ENCODE peak calls at places on chromosomes 4 and X, in five cellular contexts. N is PC-3, X is neural progenitor cell, L is MM.1S, B is thoracic aorta. W is an unnamed sample.

GRCh38 chr4:183758735-183759447 is 99.8 kb downstream of the TRAPPC11 start:
- DNase-seq in N (no peak), X (peak; percentile 25), L (no peak), B (no peak), W (no peak)

GRCh38 chrX:10900585-10901289 is 210.4 kb upstream of the HCCS start:
- DNase-seq in N (peak; percentile 84), X (no peak), L (no peak), B (no peak), W (no peak)

GRCh38 chr4:148704291-148704690 is 262.1 kb upstream of the NR3C2 start:
- DNase-seq in N (peak; percentile 40), X (peak; percentile 12), L (no peak), B (no peak), W (no peak)

GRCh38 chr4:119683518-119683917 is 54.9 kb upstream of the PDE5A start:
- DNase-seq in N (peak; percentile 73), X (no peak), L (no peak), B (no peak), W (no peak)

GRCh38 chrX:41667631-41668030 is 21.1 kb upstream of the GPR34 start:
- DNase-seq in N (peak; percentile 43), X (no peak), L (no peak), B (no peak), W (no peak)

GRCh38 chr4:138863160-138863559 is 152.4 kb upstream of the NOCT start:
- DNase-seq in N (no peak), X (no peak), L (no peak), B (no peak), W (no peak)

GRCh38 chrX:119895843-119896326 is at the start of gene AKAP14:
- DNase-seq in N (no peak), X (no peak), L (no peak), B (no peak), W (no peak)

GRCh38 chr4:112523764-112524505 is 8.0 kb upstream of the NEUROG2 start:
- DNase-seq in N (peak; percentile 71), X (peak; percentile 95), L (peak; percentile 94), B (no peak), W (no peak)

GRCh38 chr4:147741190-147741788 is 9.4 kb downstream of the ARHGAP10 start:
- DNase-seq in N (peak; percentile 46), X (peak; percentile 31), L (no peak), B (no peak), W (no peak)

GRCh38 chrX:23373129-23373804 is 38.6 kb downstream of the PTCHD1 start:
- DNase-seq in N (peak; percentile 58), X (no peak), L (no peak), B (no peak), W (no peak)

GRCh38 chr4:69951602-69952001 is 13.9 kb downstream of the CSN2 start:
- DNase-seq in N (no peak), X (no peak), L (no peak), B (no peak), W (no peak)

GRCh38 chrX:68685722-68686683 is 38.5 kb downstream of the STARD8 start:
- DNase-seq in N (no peak), X (peak; percentile 50), L (no peak), B (no peak), W (no peak)

GRCh38 chr4:13547563-13548041 is 3.3 kb upstream of the NKX3-2 start:
- DNase-seq in N (no peak), X (peak; percentile 70), L (peak; percentile 56), B (no peak), W (no peak)

GRCh38 chr4:178165251-178165650 is 723.0 kb upstream of the AGA start:
- DNase-seq in N (peak; percentile 67), X (no peak), L (no peak), B (no peak), W (no peak)

GRCh38 chr4:6188687-6189305 is 11.6 kb downstream of the JAKMIP1 start:
- DNase-seq in N (no peak), X (peak; percentile 67), L (no peak), B (no peak), W (no peak)

GRCh38 chr4:122827258-122827887 is 742 bp downstream of the FGF2 start:
- DNase-seq in N (peak; percentile 33), X (peak; percentile 57), L (peak; percentile 87), B (no peak), W (peak; percentile 75)

GRCh38 chr4:95066011-95066410 is 308.3 kb downstream of the BMPR1B start:
- DNase-seq in N (no peak), X (no peak), L (no peak), B (no peak), W (no peak)

GRCh38 chrX:154300815-154301214 is 5.2 kb downstream of the TKTL1 start:
- DNase-seq in N (no peak), X (no peak), L (no peak), B (no peak), W (no peak)

GRCh38 chr4:252065-252601 is 53.1 kb downstream of the ZNF732 start:
- DNase-seq in N (no peak), X (no peak), L (no peak), B (no peak), W (no peak)

GRCh38 chr4:256492-256891 is 48.8 kb downstream of the ZNF732 start:
- DNase-seq in N (no peak), X (no peak), L (no peak), B (no peak), W (no peak)

GRCh38 chr4:253936-254756 is 51.1 kb downstream of the ZNF732 start:
- DNase-seq in N (no peak), X (no peak), L (no peak), B (no peak), W (no peak)
- H3K9me3 ChIP-seq in N (peaks cover 46% of the 10 kb centered on the region), X (peaks cover 66% of the 10 kb centered on the region), L (no peaks in the 10 kb centered on the region), B (peaks cover 71% of the 10 kb centered on the region), W (peaks cover 10% of the 10 kb centered on the region)

GRCh38 chr4:121192013-121192412 is 27.9 kb upstream of the TNIP3 start:
- DNase-seq in N (no peak), X (no peak), L (no peak), B (no peak), W (no peak)
- H3K27ac ChIP-seq in N (no peak overlapping the region), X (no peak overlapping the region), L (no peak overlapping the region), B (no peak overlapping the region), W (no peak overlapping the region)

DNA sequence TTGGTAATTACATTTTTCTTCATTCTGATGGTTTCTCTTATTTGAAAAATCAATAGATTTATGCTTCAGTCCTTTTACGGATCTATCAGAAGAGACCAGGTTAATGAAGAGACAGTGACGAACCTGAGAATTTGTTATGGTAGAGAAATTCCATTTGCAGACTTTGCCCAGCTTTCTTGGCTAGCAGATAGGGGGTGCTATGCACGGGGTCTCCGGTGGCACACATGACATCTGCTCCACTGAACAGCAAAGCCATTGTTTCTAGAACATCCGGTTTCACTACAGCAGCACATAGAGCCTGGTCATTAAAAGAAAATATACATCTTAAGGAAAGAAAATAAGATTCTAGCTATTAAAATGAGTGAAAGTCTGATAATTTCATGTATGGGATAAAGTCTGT is 85.1 kb downstream of the ARAP2 start:
- DNase-seq in N (no peak), X (no peak), L (no peak), B (no peak), W (no peak)
- TF ChIP-seq CTCF in N (peak; percentile 39), X (peak; percentile 42), L (peak; percentile 4), B (no peak), W (no peak)

DNA sequence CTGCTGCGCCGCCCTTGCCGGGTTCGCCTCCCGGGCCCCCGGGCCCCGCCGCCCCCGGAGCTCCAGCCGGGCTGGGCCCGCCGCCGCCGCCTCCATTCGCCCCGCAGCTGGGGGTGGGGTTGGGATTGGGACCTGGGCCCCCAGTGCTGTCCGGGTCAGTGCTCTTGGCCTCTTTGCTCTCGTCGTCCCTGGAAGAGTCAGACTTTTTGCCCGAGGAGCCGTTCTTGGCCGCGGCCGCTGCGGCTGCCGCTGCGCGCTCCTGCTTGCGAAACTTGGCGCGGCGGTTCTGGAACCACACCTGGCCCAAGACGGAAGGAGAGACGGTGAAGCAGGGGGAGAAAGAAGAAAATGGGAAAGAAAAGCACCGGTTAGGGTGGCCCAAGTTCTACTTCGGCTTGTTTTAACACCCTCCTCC is 2.5 kb downstream of the PHOX2B start:
- DNase-seq in N (no peak), X (peak; percentile 42), L (no peak), B (no peak), W (no peak)
- H3K9me3 ChIP-seq in N (no peaks in the 10 kb centered on the region), X (peaks cover 6% of the 10 kb centered on the region), L (no peaks in the 10 kb centered on the region), B (no peaks in the 10 kb centered on the region), W (no peaks in the 10 kb centered on the region)

GRCh38 chr4:86993909-86994672 is 59.3 kb downstream of the AFF1 start:
- DNase-seq in N (no peak), X (no peak), L (no peak), B (no peak), W (no peak)

GRCh38 chr4:87003266-87003665 is 68.5 kb downstream of the AFF1 start:
- DNase-seq in N (no peak), X (no peak), L (no peak), B (no peak), W (no peak)

GRCh38 chr4:87002682-87003043 is 67.9 kb downstream of the AFF1 start:
- DNase-seq in N (no peak), X (peak; percentile 19), L (no peak), B (no peak), W (no peak)

GRCh38 chr4:86999244-86999643 is 64.4 kb downstream of the AFF1 start:
- DNase-seq in N (no peak), X (no peak), L (no peak), B (no peak), W (no peak)
- H3K27ac ChIP-seq in N (no peak overlapping the region), X (no peak overlapping the region), L (no peak overlapping the region), B (no peak overlapping the region), W (peak overlapping the region; percentile 5)

DNA sequence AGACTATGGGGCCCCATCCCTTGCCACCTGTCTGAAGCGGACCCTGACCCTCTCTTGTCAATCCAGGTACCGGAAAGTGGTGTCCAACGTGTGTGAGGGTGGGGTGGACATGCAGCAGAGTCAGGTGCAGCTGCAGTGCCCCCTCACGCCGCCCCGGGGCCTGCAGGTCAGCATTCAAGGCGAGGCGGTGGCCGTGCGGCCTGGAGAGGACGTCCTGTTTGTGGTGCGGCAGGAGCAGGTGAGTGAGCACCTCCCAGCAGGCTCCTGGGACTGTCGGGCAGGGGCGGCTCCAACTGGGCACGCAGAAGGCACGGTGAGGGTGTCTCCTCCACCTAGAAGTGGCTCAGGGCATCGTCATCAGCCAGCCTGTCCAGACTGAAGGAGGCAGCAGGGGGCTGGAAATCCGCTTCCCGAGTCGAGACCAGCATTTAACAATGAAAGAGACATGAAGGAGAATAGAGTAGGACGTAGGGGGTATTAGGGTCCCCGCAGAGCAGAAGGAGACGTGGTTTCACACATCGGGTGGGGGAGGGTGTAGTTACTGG is 221.6 kb downstream of the AFAP1 start:
- DNase-seq in N (no peak), X (peak; percentile 57), L (no peak), B (no peak), W (no peak)
- TF ChIP-seq CTCF in N (no peak), X (no peak), L (no peak), B (no peak), W (no peak)

W was measured in tibial artery.